ENCODE peak calls at places on chromosomes 6 and 20, in ten cellular contexts. C is mesenchymal stem cell; D is AG04450; G is brain microvascular endothelial cell; P is Peyer's patch; U is small intestine; Z is CD4-positive, alpha-beta T cell; E is IMR-90; B is tibial artery; F is K562. R is an unnamed sample. For H3K27me3, the result is how much of the 10 kb centered on the place peaks cover.

GRCh38 chr20:36318166-36318565 is 12.0 kb downstream of the DLGAP4 start:
- DNase-seq in P (no peak), F (no peak), D (no peak), B (no peak), U (no peak), G (no peak), E (no peak), Z (no peak), C (no peak), R (no peak)

GRCh38 chr6:22036267-22036666 is 260.6 kb downstream of the PRL start:
- DNase-seq in E (peak), F (no peak), B (no peak), G (no peak), C (no peak), U (no peak), D (no peak), Z (no peak), P (no peak), R (peak)

GRCh38 chr20:56710577-56711465 is 81.7 kb downstream of the TFAP2C start:
- DNase-seq in U (no peak), Z (no peak), F (no peak), B (no peak), P (no peak), G (peak), E (peak), C (peak), D (no peak), R (no peak)

GRCh38 chr6:487956-488355 is 96.4 kb downstream of the IRF4 start:
- DNase-seq in B (no peak), F (no peak), Z (no peak), D (no peak), E (no peak), P (peak), G (no peak), U (no peak), C (no peak), R (no peak)

GRCh38 chr20:14245368-14245970 is 91.9 kb downstream of the FLRT3 start:
- DNase-seq in G (no peak), C (peak), B (no peak), U (no peak), D (no peak), Z (no peak), E (peak), P (no peak), F (no peak), R (no peak)

GRCh38 chr6:115545410-115545986 is 515.2 kb downstream of the FRK start:
- DNase-seq in C (no peak), G (no peak), P (no peak), D (no peak), F (no peak), Z (no peak), E (no peak), B (no peak), U (no peak), R (no peak)

GRCh38 chr6:6494677-6495076 is 93.8 kb upstream of the LY86 start:
- DNase-seq in Z (no peak), P (peak), F (peak), C (peak), U (peak), D (no peak), E (no peak), G (no peak), B (peak), R (no peak)

GRCh38 chr20:46055269-46055668 is 26.3 kb downstream of the SLC12A5 start:
- DNase-seq in G (no peak), C (no peak), D (no peak), B (no peak), Z (no peak), P (no peak), E (no peak), U (no peak), F (no peak), R (no peak)

GRCh38 chr6:108166664-108167448 is 1.0 kb downstream of the NR2E1 start:
- DNase-seq in B (no peak), F (no peak), U (no peak), D (no peak), P (no peak), G (no peak), Z (no peak), E (no peak), C (no peak), R (no peak)

GRCh38 chr6:165184192-165184979 is 125.0 kb downstream of the C6orf118 start:
- DNase-seq in U (no peak), C (no peak), D (no peak), P (no peak), B (no peak), Z (no peak), E (no peak), F (no peak), G (no peak), R (no peak)

GRCh38 chr6:47897233-47897632 is 115.4 kb downstream of the OPN5 start:
- DNase-seq in D (no peak), U (no peak), P (no peak), E (peak), Z (no peak), F (no peak), G (no peak), C (no peak), B (no peak), R (no peak)

GRCh38 chr6:105896821-105897095 is 189.4 kb upstream of the PRDM1 start:
- DNase-seq in C (no peak), U (no peak), P (no peak), D (no peak), B (no peak), E (no peak), Z (no peak), F (peak), G (no peak), R (no peak)

GRCh38 chr6:10416516-10416862 is 1.6 kb upstream of the TFAP2A start:
- DNase-seq in U (no peak), B (no peak), P (no peak), Z (no peak), E (no peak), F (no peak), D (no peak), C (no peak), G (no peak), R (no peak)

GRCh38 chr6:165562421-165563090 is 100.5 kb downstream of the PDE10A start:
- DNase-seq in P (no peak), F (no peak), C (no peak), U (no peak), E (peak), D (no peak), Z (no peak), G (no peak), B (no peak), R (no peak)

GRCh38 chr20:50379049-50379990 is 130.9 kb upstream of the PTPN1 start:
- DNase-seq in Z (no peak), D (peak), E (peak), U (peak), C (peak), P (peak), G (peak), F (no peak), B (peak), R (no peak)

GRCh38 chr6:3211681-3212080 is 15.8 kb downstream of the TUBB2B start:
- DNase-seq in E (no peak), D (no peak), P (no peak), G (no peak), U (no peak), F (no peak), B (no peak), C (no peak), Z (no peak), R (no peak)

GRCh38 chr6:104325341-104326172 is 534.2 kb downstream of the HACE1 start:
- DNase-seq in D (no peak), C (peak), Z (no peak), G (peak), P (no peak), U (no peak), F (no peak), E (no peak), B (no peak), R (no peak)

GRCh38 chr6:134724653-134725340 is 225.1 kb downstream of the ALDH8A1 start:
- DNase-seq in P (no peak), E (peak), B (no peak), U (no peak), G (peak), Z (no peak), D (peak), C (peak), F (no peak), R (no peak)

GRCh38 chr6:134729590-134729989 is 220.3 kb downstream of the ALDH8A1 start:
- DNase-seq in G (no peak), D (no peak), U (no peak), Z (no peak), B (no peak), F (no peak), C (no peak), P (no peak), E (peak), R (no peak)

GRCh38 chr6:134730013-134730412 is 219.9 kb downstream of the ALDH8A1 start:
- DNase-seq in G (no peak), D (no peak), B (no peak), U (no peak), Z (no peak), C (no peak), E (no peak), P (no peak), F (no peak), R (no peak)

GRCh38 chr6:134725590-134725989 is 224.3 kb downstream of the ALDH8A1 start:
- DNase-seq in B (no peak), Z (no peak), F (no peak), U (no peak), P (no peak), E (no peak), C (peak), D (no peak), G (no peak), R (no peak)

DNA sequence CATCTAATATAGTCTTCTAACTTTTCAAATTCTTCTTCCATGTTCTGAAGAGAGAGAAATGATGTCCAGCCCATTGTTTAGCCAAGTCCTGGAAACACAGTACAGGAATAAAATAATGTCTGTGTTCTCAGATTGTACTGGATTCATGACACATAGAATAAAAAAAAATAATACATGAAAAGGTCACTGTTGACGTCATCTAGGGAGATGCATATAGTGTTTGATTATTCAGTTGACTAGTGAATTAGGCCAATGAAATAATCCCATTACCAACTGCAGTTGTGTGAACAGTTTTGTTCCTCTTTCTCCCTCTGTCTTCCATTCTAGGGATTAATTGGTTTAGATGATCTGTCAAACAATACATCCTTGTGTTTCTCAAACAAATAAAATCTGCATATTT is 222.8 kb downstream of the ALDH8A1 start:
- DNase-seq in D (no peak), C (no peak), E (peak), F (no peak), P (no peak), G (no peak), Z (no peak), B (no peak), U (no peak), R (no peak)
- H3K27me3 ChIP-seq in D (under half), C (under half), E (under half), F (under half), P (under half), G (under half), Z (under half), B (under half), U (under half), R (under half)

GRCh38 chr20:2694519-2694918 is 1.9 kb downstream of the EBF4 start:
- DNase-seq in F (no peak), E (no peak), B (no peak), C (no peak), G (no peak), U (no peak), P (no peak), Z (no peak), D (no peak), R (no peak)
- H3K27me3 ChIP-seq in F (half or more), E (half or more), B (under half), C (half or more), G (under half), U (under half), P (under half), Z (under half), D (half or more), R (half or more)

DNA sequence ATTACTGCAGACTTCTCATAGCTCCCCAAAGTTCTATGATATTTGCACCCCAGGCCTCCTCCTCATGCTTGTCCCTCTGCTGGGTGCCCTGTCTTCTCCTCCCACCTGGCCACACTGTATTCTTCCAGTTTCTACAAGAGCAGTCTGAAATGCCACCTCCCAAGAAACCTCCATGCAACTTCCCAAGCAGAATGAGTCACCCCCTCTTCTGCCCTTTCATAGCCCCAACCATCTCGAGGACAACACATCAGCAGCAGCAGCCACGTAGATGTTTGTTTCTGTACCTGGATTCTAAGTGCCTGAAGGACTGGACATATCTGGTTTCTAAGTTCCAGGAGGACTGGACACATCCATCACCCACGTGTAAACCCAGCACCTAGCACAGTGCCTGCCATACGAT is 6.6 kb upstream of the ULBP2 start:
- DNase-seq in B (no peak), Z (no peak), U (peak), G (no peak), C (no peak), D (no peak), E (peak), F (no peak), P (no peak), R (no peak)
- H3K27me3 ChIP-seq in B (under half), Z (half or more), U (under half), G (under half), C (half or more), D (half or more), E (half or more), F (half or more), P (under half), R (under half)

GRCh38 chr6:52245425-52245824 is 1.1 kb upstream of the IL17F start:
- DNase-seq in B (no peak), E (no peak), D (no peak), F (no peak), Z (no peak), C (no peak), G (no peak), U (no peak), P (no peak), R (no peak)
- H3K27me3 ChIP-seq in B (under half), E (under half), D (under half), F (under half), Z (under half), C (under half), G (under half), U (under half), P (under half), R (under half)

DNA sequence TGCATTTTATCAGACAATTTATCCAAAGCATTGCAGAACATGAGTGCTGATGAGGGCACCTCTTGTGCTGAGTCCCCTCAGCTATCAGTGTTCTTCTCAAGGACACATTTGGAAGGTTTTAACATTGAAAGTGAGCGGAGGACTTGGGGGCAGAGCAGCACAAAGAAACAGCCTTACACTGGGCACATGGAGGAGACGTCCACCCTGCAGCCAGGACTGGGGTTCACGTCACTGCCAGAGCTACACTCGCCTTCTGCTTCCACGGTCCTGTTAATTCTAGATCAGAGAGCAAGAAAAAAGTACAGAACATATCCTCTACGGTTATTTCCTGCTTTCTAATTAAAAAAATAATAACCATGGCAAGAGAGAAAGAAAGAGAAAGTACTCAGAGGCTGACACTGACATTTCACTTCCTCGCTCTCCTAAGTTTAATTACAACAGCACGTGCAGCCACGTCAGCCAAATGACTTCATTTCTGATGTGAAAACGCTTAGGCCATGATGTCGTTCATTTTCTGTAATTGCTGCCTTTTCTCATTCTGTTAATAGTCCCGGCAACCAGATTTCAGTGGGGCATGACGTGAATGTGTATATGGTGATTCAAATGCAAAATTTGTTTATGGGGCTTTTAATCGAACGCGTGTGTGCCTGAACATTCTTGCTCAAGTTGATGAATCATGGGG is 5.1 kb downstream of the PRND start:
- DNase-seq in C (peak), B (no peak), D (peak), F (no peak), P (peak), E (peak), U (peak), Z (no peak), G (peak), R (no peak)
- H3K27me3 ChIP-seq in C (under half), B (under half), D (under half), F (under half), P (under half), E (under half), U (under half), Z (under half), G (under half), R (under half)

GRCh38 chr6:170248861-170249600 is 41.8 kb downstream of the DLL1 start:
- DNase-seq in G (no peak), C (no peak), F (no peak), B (no peak), Z (no peak), E (no peak), U (no peak), P (no peak), D (no peak), R (no peak)
- H3K27me3 ChIP-seq in G (under half), C (under half), F (half or more), B (under half), Z (under half), E (under half), U (under half), P (under half), D (under half), R (half or more)

GRCh38 chr6:85169189-85169588 is 280.7 kb upstream of the NT5E start:
- DNase-seq in Z (no peak), D (no peak), G (no peak), E (no peak), C (no peak), F (no peak), U (no peak), P (no peak), B (no peak), R (no peak)
- H3K27me3 ChIP-seq in Z (under half), D (under half), G (under half), E (under half), C (under half), F (under half), U (under half), P (under half), B (under half), R (under half)

GRCh38 chr20:63169731-63170130 is 46.2 kb downstream of the YTHDF1 start:
- DNase-seq in F (no peak), C (no peak), U (no peak), E (no peak), G (no peak), Z (no peak), P (no peak), B (no peak), D (no peak), R (no peak)
- H3K27me3 ChIP-seq in F (half or more), C (half or more), U (under half), E (under half), G (under half), Z (under half), P (under half), B (under half), D (under half), R (under half)

GRCh38 chr6:159075506-159076100 is 30.8 kb upstream of the TAGAP start:
- DNase-seq in E (no peak), P (no peak), D (no peak), G (peak), F (no peak), U (no peak), C (no peak), B (peak), Z (no peak), R (no peak)

GRCh38 chr6:159071843-159072769 is 27.3 kb upstream of the TAGAP start:
- DNase-seq in G (no peak), F (no peak), E (no peak), D (no peak), Z (no peak), C (no peak), B (no peak), U (no peak), P (no peak), R (no peak)

GRCh38 chr6:159074120-159074684 is 29.4 kb upstream of the TAGAP start:
- DNase-seq in C (peak), D (no peak), B (no peak), Z (no peak), F (peak), U (peak), E (peak), G (peak), P (no peak), R (peak)

GRCh38 chr6:159077123-159077522 is 32.3 kb upstream of the TAGAP start:
- DNase-seq in F (no peak), C (no peak), Z (no peak), G (no peak), U (no peak), E (no peak), B (no peak), D (no peak), P (no peak), R (no peak)

GRCh38 chr6:159074866-159075265 is 30.1 kb upstream of the TAGAP start:
- DNase-seq in U (no peak), G (no peak), B (no peak), P (no peak), D (no peak), Z (no peak), E (no peak), F (no peak), C (no peak), R (no peak)
- H3K27me3 ChIP-seq in U (under half), G (under half), B (under half), P (under half), D (under half), Z (under half), E (under half), F (under half), C (under half), R (under half)